ENCODE peak calls at places on chromosomes 4 and X, in nine cellular contexts. U is tibial nerve, T is colonic mucosa, C is AG09319, E is MCF 10A, A is cardiac muscle cell, M is upper lobe of left lung, K is IMR-90, F is fibroblast of pulmonary artery. P is an unnamed sample.

GRCh38 chr4:108849611-108850406 is 87.0 kb upstream of the ETNPPL start:
- DNase-seq in A (no peak), M (no peak), C (peak; percentile 54), U (no peak), E (peak; percentile 43), T (no peak), K (peak; percentile 80), F (peak; percentile 30), P (peak; percentile 32)

GRCh38 chrX:45756562-45756961 is 555.9 kb upstream of the DIPK2B start:
- DNase-seq in M (no peak), F (no peak), T (no peak), E (no peak), K (no peak), U (no peak), C (no peak), A (no peak), P (no peak)

GRCh38 chrX:108735680-108736508 is 469 bp downstream of the IRS4 start:
- DNase-seq in T (no peak), C (no peak), M (no peak), E (no peak), U (no peak), F (peak; percentile 3), K (no peak), A (peak; percentile 36), P (no peak)

GRCh38 chr4:9942139-9942538 is 79.2 kb downstream of the SLC2A9 start:
- DNase-seq in K (no peak), A (no peak), C (no peak), F (no peak), M (no peak), T (no peak), U (no peak), E (no peak), P (no peak)

GRCh38 chr4:89482248-89482647 is 174.6 kb upstream of the GPRIN3 start:
- DNase-seq in C (no peak), F (peak; percentile 70), M (no peak), U (no peak), T (no peak), E (peak; percentile 76), A (peak; percentile 45), K (peak; percentile 53), P (peak; percentile 48)

GRCh38 chr4:26081795-26082498 is 167.9 kb downstream of the SMIM20 start:
- DNase-seq in T (no peak), M (no peak), F (peak; percentile 63), E (peak; percentile 69), C (no peak), K (peak; percentile 52), A (peak; percentile 63), U (no peak), P (peak; percentile 65)

GRCh38 chrX:317424-318067 is 1.1 kb downstream of the GTPBP6 start:
- DNase-seq in A (no peak), E (no peak), K (no peak), C (peak; percentile 23), F (no peak), T (no peak), M (peak; percentile 94), U (no peak), P (no peak)

GRCh38 chrX:153226344-153227190 is 47.5 kb downstream of the MAGEA1 start:
- DNase-seq in T (peak; percentile 25), E (peak; percentile 76), U (peak; percentile 17), A (peak; percentile 53), M (peak; percentile 58), F (peak; percentile 21), C (no peak), K (peak; percentile 2), P (peak; percentile 43)

GRCh38 chrX:56800801-56801200 is 71.8 kb downstream of the NBDY start:
- DNase-seq in C (no peak), F (peak; percentile 14), M (no peak), E (no peak), U (no peak), T (peak; percentile 15), K (no peak), A (no peak), P (no peak)

GRCh38 chr4:84971319-84971932 is 4.9 kb upstream of the WDFY3 start:
- DNase-seq in M (no peak), C (peak; percentile 30), U (no peak), T (no peak), K (peak; percentile 70), A (peak; percentile 60), F (peak; percentile 80), E (peak; percentile 58), P (peak; percentile 82)

GRCh38 chrX:33434256-33435092 is 223.1 kb upstream of the DMD start:
- DNase-seq in C (peak; percentile 1), E (peak; percentile 71), M (no peak), A (peak; percentile 82), T (peak; percentile 59), K (peak; percentile 37), F (peak; percentile 51), U (peak; percentile 66), P (peak; percentile 35)

GRCh38 chrX:102975016-102975415 is 37.9 kb downstream of the RAB40AL start:
- DNase-seq in A (no peak), T (no peak), M (no peak), K (no peak), E (no peak), U (no peak), C (no peak), F (no peak), P (no peak)

GRCh38 chrX:63363788-63364187 is 12.7 kb upstream of the SPIN4 start:
- DNase-seq in A (no peak), T (no peak), C (no peak), E (no peak), U (no peak), F (no peak), M (no peak), K (no peak), P (no peak)

GRCh38 chrX:103376118-103376978 is at the start of gene BEX3:
- DNase-seq in T (peak; percentile 48), F (peak; percentile 72), K (peak; percentile 59), C (peak; percentile 20), U (peak; percentile 6), E (peak; percentile 29), M (peak; percentile 89), A (peak; percentile 86), P (peak; percentile 48)

GRCh38 chr4:174564529-174564928 is 42.2 kb upstream of the HPGD start:
- DNase-seq in K (no peak), M (no peak), A (no peak), U (no peak), E (no peak), F (no peak), C (no peak), T (no peak), P (no peak)

GRCh38 chr4:2721586-2721985 is 34.5 kb downstream of the TNIP2 start:
- DNase-seq in M (no peak), E (no peak), T (no peak), C (no peak), A (no peak), U (no peak), K (no peak), F (no peak), P (no peak)

GRCh38 chr4:8832130-8832930 is 39.3 kb downstream of the HMX1 start:
- DNase-seq in A (no peak), F (peak; percentile 11), K (no peak), M (no peak), U (no peak), E (peak; percentile 61), C (no peak), T (no peak), P (no peak)

GRCh38 chr4:87093443-87094123 is 126.8 kb downstream of the KLHL8 start:
- DNase-seq in F (peak; percentile 67), U (peak; percentile 28), T (peak; percentile 48), E (peak; percentile 59), A (peak; percentile 72), C (no peak), M (no peak), K (peak; percentile 72), P (peak; percentile 63)

GRCh38 chr4:42627887-42628646 is 28.8 kb downstream of the ATP8A1 start:
- DNase-seq in C (no peak), E (no peak), A (no peak), K (no peak), U (peak; percentile 63), F (peak; percentile 4), M (no peak), T (peak; percentile 35), P (peak; percentile 67)

GRCh38 chr4:10098770-10099139 is 17.8 kb downstream of the WDR1 start:
- DNase-seq in K (peak; percentile 80), U (no peak), E (peak; percentile 63), C (no peak), M (no peak), T (no peak), A (no peak), F (peak; percentile 58), P (peak; percentile 29)

GRCh38 chr4:86640469-86640868 is 46.4 kb downstream of the PTPN13 start:
- DNase-seq in C (no peak), F (peak; percentile 11), M (no peak), A (no peak), K (peak; percentile 61), T (no peak), E (peak; percentile 25), U (no peak), P (peak; percentile 40)

GRCh38 chr4:141977433-141977832 is 341.1 kb downstream of the IL15 start:
- DNase-seq in E (peak; percentile 14), U (no peak), K (no peak), A (no peak), T (no peak), F (no peak), M (no peak), C (no peak), P (no peak)
- TF ChIP-seq CTCF in E (no peak), U (no peak), K (no peak), A (no peak), T (no peak), F (no peak), M (no peak), C (no peak), P (no peak)

GRCh38 chrX:30949554-30949953 is 60.5 kb upstream of the TAB3 start:
- DNase-seq in U (no peak), F (no peak), K (no peak), C (no peak), T (no peak), E (no peak), A (no peak), M (no peak), P (no peak)
- TF ChIP-seq CTCF in U (no peak), F (no peak), K (no peak), C (no peak), T (no peak), E (no peak), A (no peak), M (no peak), P (no peak)

GRCh38 chr4:19026281-19026680 is 1004.7 kb upstream of the LCORL start:
- DNase-seq in K (no peak), F (peak; percentile 40), U (peak; percentile 8), A (no peak), T (no peak), C (no peak), M (no peak), E (peak; percentile 3), P (peak; percentile 1)
- TF ChIP-seq CTCF in K (no peak), F (no peak), U (no peak), A (no peak), T (no peak), C (no peak), M (no peak), E (no peak), P (no peak)

DNA sequence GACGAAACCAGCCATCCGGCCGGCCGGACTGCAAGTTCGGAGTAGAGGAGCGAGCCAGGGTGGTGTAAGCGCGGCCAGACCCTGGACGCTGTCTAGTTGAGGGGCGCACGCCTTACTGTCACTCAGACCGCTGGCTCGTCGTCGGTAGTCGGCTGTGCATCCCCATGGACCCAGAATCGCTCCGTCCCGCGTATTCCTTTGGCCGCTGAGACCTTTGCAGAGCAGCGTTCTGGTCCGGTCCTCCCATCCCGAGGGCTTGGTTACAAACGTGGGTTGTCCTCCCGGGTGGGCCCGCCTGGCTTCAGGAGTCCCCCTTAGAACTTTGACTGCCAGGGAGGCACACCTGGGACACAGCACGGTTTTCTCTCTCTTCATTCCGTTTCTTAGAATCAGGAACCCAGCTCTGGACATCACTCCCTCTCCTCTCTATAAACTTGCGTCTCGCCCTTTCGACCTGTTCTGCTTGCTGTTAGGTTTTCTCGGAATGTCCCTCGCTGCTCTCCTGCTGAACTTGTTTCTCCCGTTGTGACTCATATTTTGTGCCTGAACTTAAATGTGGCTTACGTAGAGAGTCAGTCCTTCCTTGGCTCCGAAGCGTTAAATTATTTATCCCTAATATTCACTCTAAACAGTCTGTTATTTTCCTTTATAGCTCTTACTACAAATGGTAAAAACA is 682 bp downstream of the PGM2 start:
- DNase-seq in F (peak; percentile 48), A (peak; percentile 8), U (no peak), E (peak; percentile 63), C (no peak), K (peak; percentile 61), M (no peak), T (peak; percentile 53), P (peak; percentile 41)
- TF ChIP-seq CTCF in F (no peak), A (no peak), U (no peak), E (no peak), C (no peak), K (no peak), M (no peak), T (no peak), P (no peak)

P was measured in fibroblast of the aortic adventitia.